ENCODE peak calls at places on chromosomes 13 and 19, in six cellular contexts. D is AG10803, L is GM23338, E is fibroblast of pulmonary artery, K is epithelial cell of esophagus, M is Panc1. T is an unnamed sample.

GRCh38 chr13:110644892-110645521 is 29.7 kb downstream of the NAXD start:
- DNase-seq in D (peak), L (peak), E (peak), K (peak), M (no peak), T (peak)

GRCh38 chr19:41914906-41915247 is 13.4 kb downstream of the ERFL start:
- DNase-seq in D (no peak), L (peak), E (no peak), K (no peak), M (no peak), T (no peak)

GRCh38 chr19:14416743-14417214 is 2.4 kb downstream of the DDX39A start:
- DNase-seq in D (peak), L (no peak), E (no peak), K (peak), M (no peak), T (no peak)

GRCh38 chr13:30755678-30756077 is 20.3 kb downstream of the ALOX5AP start:
- DNase-seq in D (no peak), L (no peak), E (no peak), K (no peak), M (no peak), T (no peak)

GRCh38 chr19:14116918-14117578 is 514 bp downstream of the PRKACA start:
- DNase-seq in D (no peak), L (peak), E (no peak), K (no peak), M (no peak), T (no peak)

GRCh38 chr19:18006895-18007604 is 920 bp upstream of the ARRDC2 start:
- DNase-seq in D (peak), L (peak), E (peak), K (peak), M (no peak), T (peak)

GRCh38 chr19:398719-399118 is 10.2 kb downstream of the C2CD4C start:
- DNase-seq in D (no peak), L (no peak), E (no peak), K (no peak), M (no peak), T (no peak)

GRCh38 chr13:113518080-113518803 is 27.7 kb upstream of the DCUN1D2 start:
- DNase-seq in D (no peak), L (no peak), E (no peak), K (no peak), M (no peak), T (no peak)

GRCh38 chr13:113117335-113117872 is 5.2 kb upstream of the F10 start:
- DNase-seq in D (peak), L (no peak), E (peak), K (no peak), M (no peak), T (no peak)

GRCh38 chr13:88857256-88857655 is 1186.1 kb downstream of the SLITRK5 start:
- DNase-seq in D (no peak), L (no peak), E (no peak), K (peak), M (no peak), T (no peak)

GRCh38 chr19:39264306-39265290 is 3.6 kb upstream of the IFNL2 start:
- DNase-seq in D (no peak), L (peak), E (peak), K (no peak), M (no peak), T (no peak)

GRCh38 chr13:31101511-31102170 is 60.1 kb downstream of the HSPH1 start:
- DNase-seq in D (peak), L (no peak), E (no peak), K (no peak), M (no peak), T (no peak)

GRCh38 chr19:38649305-38650179 is 2.1 kb downstream of the ACTN4 start:
- DNase-seq in D (no peak), L (peak), E (no peak), K (peak), M (no peak), T (no peak)

GRCh38 chr19:50870417-50871089 is 2.7 kb upstream of the KLK2 start:
- DNase-seq in D (no peak), L (peak), E (no peak), K (no peak), M (no peak), T (no peak)

GRCh38 chr13:42969558-42970172 is 22.4 kb downstream of the EPSTI1 start:
- DNase-seq in D (peak), L (peak), E (peak), K (peak), M (no peak), T (peak)

GRCh38 chr13:97696921-97697320 is 256.6 kb upstream of the IPO5 start:
- DNase-seq in D (no peak), L (no peak), E (no peak), K (no peak), M (no peak), T (no peak)

GRCh38 chr19:50224986-50225747 is 21.7 kb downstream of the MYH14 start:
- DNase-seq in D (no peak), L (no peak), E (no peak), K (no peak), M (no peak), T (no peak)

GRCh38 chr13:40383132-40383531 is 283.3 kb downstream of the FOXO1 start:
- DNase-seq in D (no peak), L (no peak), E (no peak), K (peak), M (no peak), T (no peak)

GRCh38 chr19:41922585-41922984 is 5.7 kb downstream of the ERFL start:
- DNase-seq in D (no peak), L (no peak), E (no peak), K (no peak), M (no peak), T (no peak)

GRCh38 chr19:35399948-35400772 is 29.3 kb downstream of the GPR42 start:
- DNase-seq in D (no peak), L (no peak), E (no peak), K (no peak), M (no peak), T (no peak)

GRCh38 chr19:46697142-46697960 is 19.6 kb downstream of the PRKD2 start:
- DNase-seq in D (peak), L (peak), E (peak), K (peak), M (no peak), T (peak)

GRCh38 chr19:35088514-35088913 is 27.1 kb upstream of the FXYD3 start:
- DNase-seq in D (peak), L (no peak), E (peak), K (peak), M (no peak), T (peak)

GRCh38 chr13:48415516-48415915 is 2.6 kb upstream of the LPAR6 start:
- DNase-seq in D (no peak), L (no peak), E (no peak), K (no peak), M (no peak), T (no peak)

GRCh38 chr13:32902898-32903297 is 113.3 kb upstream of the KL start:
- DNase-seq in D (peak), L (peak), E (peak), K (no peak), M (no peak), T (peak)

GRCh38 chr13:45807520-45808099 is 43.9 kb downstream of the SIAH3 start:
- DNase-seq in D (peak), L (peak), E (peak), K (peak), M (peak), T (peak)

GRCh38 chr13:113756441-113757097 is 2.5 kb upstream of the TMEM255B start:
- DNase-seq in D (no peak), L (no peak), E (peak), K (peak), M (no peak), T (no peak)

GRCh38 chr19:48635263-48635965 is 1.8 kb downstream of the DBP start:
- DNase-seq in D (no peak), L (peak), E (peak), K (peak), M (no peak), T (no peak)

GRCh38 chr13:64778002-64778401 is 2452.1 kb downstream of the PCDH9 start:
- DNase-seq in D (no peak), L (peak), E (no peak), K (no peak), M (no peak), T (no peak)

GRCh38 chr19:35006342-35006998 is 6.3 kb downstream of the GRAMD1A start:
- DNase-seq in D (no peak), L (no peak), E (peak), K (peak), M (peak), T (peak)

DNA sequence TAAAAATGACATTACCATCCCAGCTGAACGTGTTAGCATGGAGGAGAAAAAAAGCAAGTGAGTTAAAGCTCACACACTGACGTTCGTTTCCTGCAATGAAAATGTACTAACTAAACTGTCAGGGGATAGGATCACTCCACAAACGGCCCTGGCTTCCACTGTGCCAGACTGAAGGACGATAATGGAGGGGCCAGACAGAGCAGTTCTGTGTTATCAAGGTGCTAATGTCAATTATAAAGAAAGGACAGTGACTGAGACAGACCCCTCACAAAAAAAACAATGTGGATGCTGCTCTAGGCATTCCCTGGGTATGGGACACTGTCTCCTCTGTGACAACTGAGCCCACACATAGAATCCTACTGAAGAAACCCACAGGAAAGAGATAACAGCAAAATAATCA is 43.7 kb upstream of the SLC15A1 start:
- DNase-seq in D (no peak), L (no peak), E (no peak), K (no peak), M (no peak), T (no peak)
- TF ChIP-seq CTCF in D (no peak), L (no peak), E (no peak), K (no peak), M (no peak), T (no peak)

DNA sequence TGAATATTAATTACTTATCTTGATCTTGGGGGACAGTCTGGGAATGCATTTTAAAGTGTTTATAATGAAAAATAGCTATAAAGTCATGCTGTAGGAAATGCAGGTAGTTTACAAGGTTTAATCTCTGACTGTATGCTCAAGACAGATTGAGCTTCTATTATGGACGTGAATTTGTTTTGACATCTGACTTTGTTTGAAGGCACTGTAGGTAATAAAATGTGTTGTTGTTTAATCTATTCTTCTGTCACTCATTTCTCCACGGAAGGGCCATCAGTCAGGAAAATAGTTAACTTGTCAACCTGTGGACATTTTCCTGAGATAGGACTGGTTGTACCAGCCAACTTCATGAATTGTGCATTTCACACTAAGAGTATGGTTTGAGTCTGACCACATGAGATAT is 893.1 kb upstream of the SLITRK6 start:
- DNase-seq in D (no peak), L (no peak), E (no peak), K (no peak), M (no peak), T (no peak)
- H3K4me3 ChIP-seq in D (no peak), L (no peak), E (no peak), K (no peak), M (no peak), T (no peak)

DNA sequence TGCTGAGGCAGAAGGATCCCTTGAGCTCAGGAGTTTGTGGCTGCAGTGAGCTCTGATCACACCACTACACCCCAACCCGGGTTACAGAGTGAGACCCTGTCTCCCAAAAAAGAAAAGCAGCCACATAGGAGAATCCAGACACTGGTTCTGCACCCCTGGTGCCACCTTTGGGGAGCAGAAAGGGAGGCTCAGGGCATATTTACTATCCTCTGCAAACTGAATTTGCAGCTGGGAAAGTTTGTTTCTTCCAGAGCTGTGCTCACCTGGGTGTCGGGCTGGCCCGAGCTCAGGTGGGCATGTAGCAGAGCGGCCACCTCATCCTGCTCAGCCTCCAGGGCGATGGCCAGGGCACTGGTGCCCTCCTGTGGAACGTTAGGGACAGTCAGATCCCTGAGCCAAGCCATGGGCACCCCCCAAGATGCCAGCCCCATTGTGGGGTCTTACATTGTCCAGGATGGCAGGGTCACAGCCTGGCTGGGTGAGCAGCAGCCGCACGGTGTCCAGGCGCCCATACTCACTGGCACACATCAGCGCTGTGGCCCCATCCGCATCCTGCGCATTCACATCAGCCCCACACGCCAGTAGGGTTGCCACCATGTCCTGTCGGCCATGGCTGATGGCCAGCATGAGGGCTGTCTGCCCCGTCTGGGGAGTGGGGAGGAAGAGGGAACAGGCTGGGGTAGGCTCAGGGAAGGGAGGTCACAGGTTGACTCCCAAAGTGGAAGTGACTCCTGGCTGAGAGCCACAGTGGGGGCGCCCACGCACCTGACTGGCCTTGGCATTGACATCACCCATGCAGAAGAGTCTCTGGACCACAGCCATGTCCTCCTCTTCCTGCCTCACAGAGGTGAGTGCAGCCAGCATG is 3.1 kb downstream of the RPS28 start:
- DNase-seq in D (no peak), L (peak), E (no peak), K (no peak), M (no peak), T (no peak)
- TF ChIP-seq CTCF in D (no peak), L (peak), E (no peak), K (no peak), M (no peak), T (no peak)

GRCh38 chr13:20714563-20715339 is 11.3 kb downstream of the IL17D start:
- DNase-seq in D (peak), L (no peak), E (peak), K (no peak), M (no peak), T (peak)
- H3K4me3 ChIP-seq in D (peak), L (no peak), E (peak), K (no peak), M (no peak), T (no peak)

DNA sequence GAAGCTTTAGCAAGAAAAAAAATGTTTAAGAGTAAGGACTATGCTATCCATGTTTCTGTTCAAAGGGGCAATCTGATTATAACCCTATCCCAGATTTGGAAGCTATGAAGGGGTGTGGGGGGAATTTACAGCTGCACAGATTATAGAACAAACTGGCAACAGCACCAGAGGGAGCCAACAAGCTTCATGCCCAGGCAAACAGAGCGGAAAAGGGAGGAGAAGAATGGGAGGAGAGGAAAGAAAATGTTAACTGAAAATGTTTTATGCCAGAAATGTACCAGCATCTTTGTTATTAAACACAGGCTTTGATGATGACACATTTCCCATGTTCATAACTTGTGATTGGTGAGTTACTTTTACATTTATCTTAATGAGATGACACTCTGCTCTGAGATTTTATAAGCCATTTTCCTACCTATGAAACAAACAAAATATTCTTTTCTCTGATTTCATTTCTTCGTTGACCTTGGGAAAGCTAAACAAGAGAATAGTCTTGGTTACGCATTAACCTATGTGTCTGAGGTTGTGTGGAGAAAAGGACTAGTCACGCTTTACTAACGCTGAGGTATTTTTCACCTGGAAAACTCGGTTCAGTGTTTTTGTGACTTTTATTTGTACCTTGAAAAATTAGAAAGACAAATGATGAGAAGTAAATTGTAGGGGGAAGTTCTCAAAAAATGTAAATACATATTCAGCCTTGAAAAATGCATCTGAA is 235.9 kb upstream of the MIR17HG start:
- DNase-seq in D (no peak), L (no peak), E (no peak), K (no peak), M (no peak), T (no peak)
- TF ChIP-seq CTCF in D (no peak), L (no peak), E (no peak), K (no peak), M (no peak), T (no peak)

DNA sequence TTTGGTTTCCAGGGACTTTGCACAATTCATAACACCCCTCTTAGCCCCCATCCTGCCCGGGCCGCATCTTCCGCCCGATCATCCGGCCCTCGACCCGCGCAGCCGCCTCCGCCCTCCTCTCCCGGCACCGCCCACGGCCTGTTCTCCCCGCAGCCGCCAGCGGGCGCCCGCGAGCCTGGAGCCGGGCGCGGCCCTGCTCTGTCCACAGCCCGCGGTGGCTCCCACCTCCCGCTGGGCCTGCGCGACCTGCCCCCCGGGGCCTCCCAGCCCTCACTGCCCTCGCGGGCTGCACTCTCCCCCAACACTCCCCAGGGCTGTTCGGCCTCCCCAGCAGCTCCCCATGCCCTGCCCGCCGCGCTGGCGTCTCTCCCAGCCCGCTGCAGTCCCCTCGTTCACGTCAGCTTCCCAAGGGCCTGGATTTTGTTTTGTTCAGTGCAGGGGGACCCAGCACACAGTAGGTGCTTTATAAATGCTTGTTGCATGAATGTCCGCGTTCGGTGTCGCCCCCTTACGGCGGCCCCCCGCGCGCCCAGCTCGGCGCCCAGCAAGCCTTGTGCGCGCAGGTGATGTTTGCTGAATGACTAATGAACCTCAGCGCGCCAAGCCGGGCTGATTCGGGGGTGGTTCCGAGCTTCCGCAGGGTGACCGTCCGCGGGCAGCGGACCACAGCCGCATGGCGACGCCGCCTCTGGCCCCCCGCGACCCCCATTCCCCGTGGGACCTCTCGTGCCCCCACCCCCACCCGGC is 4.6 kb upstream of the APC2 start:
- DNase-seq in D (peak), L (peak), E (peak), K (peak), M (no peak), T (peak)
- H3K4me3 ChIP-seq in D (peak), L (peak), E (peak), K (no peak), M (peak), T (peak)

DNA sequence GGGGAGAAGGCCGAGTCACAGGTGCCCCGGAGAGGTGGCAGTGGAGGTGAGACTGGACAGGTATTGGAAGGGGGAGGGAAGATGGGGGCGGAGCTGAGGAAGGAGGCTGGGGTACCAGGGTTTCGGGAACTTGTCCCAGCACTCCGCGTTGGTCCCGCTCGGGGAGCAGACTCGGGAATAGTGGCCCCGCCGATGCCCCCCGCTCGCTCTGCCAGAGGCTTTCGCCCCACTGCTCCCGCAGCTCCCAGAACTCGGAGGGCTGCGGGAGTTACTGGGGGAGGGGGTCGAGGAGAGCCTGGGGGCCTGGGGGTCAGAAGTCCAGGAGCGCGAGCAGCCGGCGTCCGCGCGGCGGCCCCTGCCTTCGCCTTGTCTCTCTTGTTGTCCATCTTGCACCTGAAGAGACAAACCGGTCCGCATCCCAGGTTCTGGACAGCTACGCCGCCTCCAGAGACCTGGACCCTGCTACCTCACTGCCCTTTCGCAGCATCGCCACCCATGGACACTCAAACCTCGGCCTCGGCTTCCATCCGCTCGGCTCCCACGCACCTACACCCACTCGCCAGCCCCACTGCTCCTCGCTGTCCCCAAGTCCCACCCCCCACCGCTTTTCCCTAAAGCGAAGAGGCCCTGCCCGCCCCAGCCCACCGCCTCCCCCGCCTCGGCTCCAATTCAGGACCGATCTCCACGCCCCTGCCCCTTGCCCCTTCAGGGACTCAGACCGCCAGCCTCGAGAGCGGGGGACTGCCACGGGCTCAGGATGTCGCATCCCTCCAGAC is 698 bp downstream of the PRR36 start:
- DNase-seq in D (no peak), L (peak), E (no peak), K (no peak), M (no peak), T (no peak)
- TF ChIP-seq CTCF in D (no peak), L (no peak), E (no peak), K (no peak), M (no peak), T (no peak)

T was measured in astrocyte of the spinal cord.